ENCODE peak calls at places on chromosomes 3 and 15, in six cellular contexts. One of them, this sample, is unnamed.

GRCh38 chr15:101014921-101015841 is 96.0 kb downstream of the LRRK1 start:
- DNase-seq in astrocyte: peak
- DNase-seq in upper lobe of left lung: no peak
- DNase-seq in astrocyte of the cerebellum: peak
- DNase-seq in Caco-2: peak
- DNase-seq in astrocyte of the spinal cord: peak
- DNase-seq in this sample: peak

GRCh38 chr3:127286571-127287140 is 1.2 kb downstream of the PRR20G start:
- DNase-seq in upper lobe of left lung: no peak
- DNase-seq in Caco-2: no peak
- DNase-seq in astrocyte of the cerebellum: no peak
- DNase-seq in astrocyte of the spinal cord: no peak
- DNase-seq in astrocyte: no peak
- DNase-seq in this sample: peak

GRCh38 chr15:45377630-45378148 is 655 bp downstream of the GATM start:
- DNase-seq in astrocyte: no peak
- DNase-seq in astrocyte of the spinal cord: no peak
- DNase-seq in astrocyte of the cerebellum: no peak
- DNase-seq in Caco-2: no peak
- DNase-seq in upper lobe of left lung: peak
- DNase-seq in this sample: peak

GRCh38 chr15:35966781-35967180 is 420.8 kb upstream of the DPH6 start:
- DNase-seq in upper lobe of left lung: no peak
- DNase-seq in astrocyte: no peak
- DNase-seq in astrocyte of the cerebellum: no peak
- DNase-seq in Caco-2: no peak
- DNase-seq in astrocyte of the spinal cord: no peak
- DNase-seq in this sample: no peak

GRCh38 chr3:197137741-197138140 is 108.1 kb upstream of the MELTF start:
- DNase-seq in astrocyte: no peak
- DNase-seq in astrocyte of the cerebellum: no peak
- DNase-seq in upper lobe of left lung: no peak
- DNase-seq in astrocyte of the spinal cord: no peak
- DNase-seq in Caco-2: no peak
- DNase-seq in this sample: no peak

GRCh38 chr3:129084501-129084900 is 23.9 kb downstream of the GP9 start:
- DNase-seq in Caco-2: no peak
- DNase-seq in astrocyte of the spinal cord: no peak
- DNase-seq in astrocyte: no peak
- DNase-seq in astrocyte of the cerebellum: no peak
- DNase-seq in upper lobe of left lung: no peak
- DNase-seq in this sample: no peak

GRCh38 chr3:183515968-183516851 is 39.3 kb downstream of the KLHL6 start:
- DNase-seq in upper lobe of left lung: no peak
- DNase-seq in astrocyte: no peak
- DNase-seq in Caco-2: no peak
- DNase-seq in astrocyte of the spinal cord: no peak
- DNase-seq in astrocyte of the cerebellum: no peak
- DNase-seq in this sample: no peak

GRCh38 chr3:98784666-98785600 is 21.8 kb downstream of the ST3GAL6 start:
- DNase-seq in Caco-2: no peak
- DNase-seq in upper lobe of left lung: no peak
- DNase-seq in astrocyte of the cerebellum: peak
- DNase-seq in astrocyte: peak
- DNase-seq in astrocyte of the spinal cord: peak
- DNase-seq in this sample: peak

GRCh38 chr3:59783468-59783988 is 733.7 kb upstream of the CFAP20DC start:
- DNase-seq in astrocyte of the cerebellum: no peak
- DNase-seq in Caco-2: no peak
- DNase-seq in astrocyte: no peak
- DNase-seq in upper lobe of left lung: no peak
- DNase-seq in astrocyte of the spinal cord: no peak
- DNase-seq in this sample: no peak

GRCh38 chr3:27721717-27722564 is at the start of gene EOMES:
- DNase-seq in Caco-2: peak
- DNase-seq in upper lobe of left lung: peak
- DNase-seq in astrocyte: peak
- DNase-seq in astrocyte of the spinal cord: peak
- DNase-seq in astrocyte of the cerebellum: no peak
- DNase-seq in this sample: peak
- TF ChIP-seq CTCF in Caco-2: peak
- TF ChIP-seq CTCF in upper lobe of left lung: no peak
- TF ChIP-seq CTCF in astrocyte: no peak
- TF ChIP-seq CTCF in astrocyte of the spinal cord: peak
- TF ChIP-seq CTCF in astrocyte of the cerebellum: peak
- TF ChIP-seq CTCF in this sample: peak

DNA sequence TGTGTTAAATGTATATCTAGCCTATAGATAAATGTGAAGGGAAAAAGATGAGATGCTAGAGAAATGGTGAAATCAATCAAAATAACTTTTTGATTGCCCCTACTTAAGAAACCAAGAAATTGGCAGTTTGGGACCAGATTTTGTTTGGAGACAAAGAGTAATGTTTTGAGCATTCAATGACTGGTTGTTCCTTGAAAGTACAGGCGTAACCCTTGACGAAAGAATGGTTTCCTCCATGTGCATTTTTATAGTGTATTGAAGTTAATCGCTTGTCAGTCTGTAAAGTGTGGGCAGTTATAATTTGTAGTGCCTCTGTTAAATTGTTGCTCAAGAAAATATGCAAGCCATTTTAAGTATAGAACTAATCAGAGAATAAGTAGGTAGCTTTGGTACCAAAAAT is 1.2 kb downstream of the KIF23 start:
- DNase-seq in astrocyte of the cerebellum: no peak
- DNase-seq in upper lobe of left lung: no peak
- DNase-seq in Caco-2: no peak
- DNase-seq in astrocyte: peak
- DNase-seq in astrocyte of the spinal cord: no peak
- DNase-seq in this sample: no peak
- H3K4me3 ChIP-seq in astrocyte of the cerebellum: peak
- H3K4me3 ChIP-seq in upper lobe of left lung: no peak
- H3K4me3 ChIP-seq in Caco-2: peak
- H3K4me3 ChIP-seq in astrocyte: peak
- H3K4me3 ChIP-seq in astrocyte of the spinal cord: peak
- H3K4me3 ChIP-seq in this sample: peak

GRCh38 chr3:151296226-151296625 is 17.9 kb upstream of the P2RY14 start:
- DNase-seq in astrocyte of the spinal cord: no peak
- DNase-seq in astrocyte: no peak
- DNase-seq in Caco-2: no peak
- DNase-seq in upper lobe of left lung: peak
- DNase-seq in astrocyte of the cerebellum: no peak
- DNase-seq in this sample: no peak

GRCh38 chr3:151293127-151293526 is 14.8 kb upstream of the P2RY14 start:
- DNase-seq in astrocyte: no peak
- DNase-seq in upper lobe of left lung: no peak
- DNase-seq in astrocyte of the spinal cord: no peak
- DNase-seq in Caco-2: peak
- DNase-seq in astrocyte of the cerebellum: no peak
- DNase-seq in this sample: no peak

GRCh38 chr3:151285940-151286339 is 7.6 kb upstream of the P2RY14 start:
- DNase-seq in astrocyte of the spinal cord: no peak
- DNase-seq in Caco-2: no peak
- DNase-seq in astrocyte of the cerebellum: no peak
- DNase-seq in upper lobe of left lung: no peak
- DNase-seq in astrocyte: no peak
- DNase-seq in this sample: no peak

GRCh38 chr3:151290673-151291072 is 12.3 kb upstream of the P2RY14 start:
- DNase-seq in Caco-2: no peak
- DNase-seq in astrocyte of the spinal cord: peak
- DNase-seq in astrocyte: no peak
- DNase-seq in upper lobe of left lung: no peak
- DNase-seq in astrocyte of the cerebellum: peak
- DNase-seq in this sample: peak
- TF ChIP-seq CTCF in Caco-2: peak
- TF ChIP-seq CTCF in astrocyte of the spinal cord: peak
- TF ChIP-seq CTCF in astrocyte: peak
- TF ChIP-seq CTCF in upper lobe of left lung: peak
- TF ChIP-seq CTCF in astrocyte of the cerebellum: peak
- TF ChIP-seq CTCF in this sample: peak

DNA sequence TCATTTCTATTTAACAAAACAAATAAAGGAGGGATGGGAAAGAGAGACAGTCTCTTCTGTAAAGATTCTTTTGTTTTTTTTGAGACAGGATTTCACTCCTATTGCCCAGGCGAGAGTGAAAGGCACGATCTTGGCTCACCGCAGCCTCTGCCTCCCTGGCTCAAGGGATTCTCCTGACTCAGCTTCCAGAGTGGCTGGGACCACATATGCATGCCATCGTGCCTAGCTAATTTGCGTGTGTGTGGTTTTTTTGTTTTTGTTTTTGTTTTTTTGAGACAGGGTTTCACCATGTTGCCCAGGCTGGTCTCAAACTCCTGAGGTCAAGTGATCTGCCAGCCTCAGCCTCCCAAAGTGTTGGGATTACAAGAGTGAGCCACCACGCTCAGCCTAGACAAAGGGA is 23.3 kb downstream of the STAG1 start:
- DNase-seq in upper lobe of left lung: no peak
- DNase-seq in astrocyte of the spinal cord: peak
- DNase-seq in astrocyte of the cerebellum: peak
- DNase-seq in astrocyte: peak
- DNase-seq in Caco-2: no peak
- DNase-seq in this sample: peak
- H3K4me3 ChIP-seq in upper lobe of left lung: no peak
- H3K4me3 ChIP-seq in astrocyte of the spinal cord: no peak
- H3K4me3 ChIP-seq in astrocyte of the cerebellum: peak
- H3K4me3 ChIP-seq in astrocyte: peak
- H3K4me3 ChIP-seq in Caco-2: no peak
- H3K4me3 ChIP-seq in this sample: peak

GRCh38 chr3:65284971-65285370 is 597.2 kb upstream of the ADAMTS9 start:
- DNase-seq in Caco-2: no peak
- DNase-seq in astrocyte of the spinal cord: no peak
- DNase-seq in astrocyte: no peak
- DNase-seq in astrocyte of the cerebellum: no peak
- DNase-seq in upper lobe of left lung: no peak
- DNase-seq in this sample: peak
- TF ChIP-seq CTCF in Caco-2: no peak
- TF ChIP-seq CTCF in astrocyte of the spinal cord: no peak
- TF ChIP-seq CTCF in astrocyte: no peak
- TF ChIP-seq CTCF in astrocyte of the cerebellum: no peak
- TF ChIP-seq CTCF in upper lobe of left lung: no peak
- TF ChIP-seq CTCF in this sample: no peak

GRCh38 chr3:24678441-24678865 is 183.8 kb upstream of the THRB start:
- DNase-seq in upper lobe of left lung: no peak
- DNase-seq in Caco-2: no peak
- DNase-seq in astrocyte of the cerebellum: peak
- DNase-seq in astrocyte: peak
- DNase-seq in astrocyte of the spinal cord: peak
- DNase-seq in this sample: peak
- H3K4me3 ChIP-seq in upper lobe of left lung: no peak
- H3K4me3 ChIP-seq in Caco-2: no peak
- H3K4me3 ChIP-seq in astrocyte of the cerebellum: peak
- H3K4me3 ChIP-seq in astrocyte: peak
- H3K4me3 ChIP-seq in astrocyte of the spinal cord: peak
- H3K4me3 ChIP-seq in this sample: peak

GRCh38 chr3:178445139-178445538 is 91.1 kb upstream of the KCNMB2 start:
- DNase-seq in Caco-2: no peak
- DNase-seq in upper lobe of left lung: no peak
- DNase-seq in astrocyte of the cerebellum: no peak
- DNase-seq in astrocyte of the spinal cord: no peak
- DNase-seq in astrocyte: no peak
- DNase-seq in this sample: no peak

GRCh38 chr3:178446054-178446453 is 90.2 kb upstream of the KCNMB2 start:
- DNase-seq in astrocyte of the cerebellum: no peak
- DNase-seq in astrocyte: no peak
- DNase-seq in Caco-2: no peak
- DNase-seq in upper lobe of left lung: no peak
- DNase-seq in astrocyte of the spinal cord: no peak
- DNase-seq in this sample: no peak

GRCh38 chr3:178439504-178439903 is 96.7 kb upstream of the KCNMB2 start:
- DNase-seq in astrocyte of the cerebellum: peak
- DNase-seq in Caco-2: no peak
- DNase-seq in upper lobe of left lung: no peak
- DNase-seq in astrocyte: peak
- DNase-seq in astrocyte of the spinal cord: peak
- DNase-seq in this sample: peak

GRCh38 chr3:178444416-178444815 is 91.8 kb upstream of the KCNMB2 start:
- DNase-seq in Caco-2: no peak
- DNase-seq in astrocyte of the spinal cord: no peak
- DNase-seq in astrocyte: no peak
- DNase-seq in upper lobe of left lung: no peak
- DNase-seq in astrocyte of the cerebellum: no peak
- DNase-seq in this sample: no peak

GRCh38 chr3:178443634-178444033 is 92.6 kb upstream of the KCNMB2 start:
- DNase-seq in astrocyte of the spinal cord: peak
- DNase-seq in astrocyte: no peak
- DNase-seq in Caco-2: no peak
- DNase-seq in upper lobe of left lung: no peak
- DNase-seq in astrocyte of the cerebellum: peak
- DNase-seq in this sample: peak
- TF ChIP-seq CTCF in astrocyte of the spinal cord: no peak
- TF ChIP-seq CTCF in astrocyte: peak
- TF ChIP-seq CTCF in Caco-2: no peak
- TF ChIP-seq CTCF in upper lobe of left lung: no peak
- TF ChIP-seq CTCF in astrocyte of the cerebellum: no peak
- TF ChIP-seq CTCF in this sample: peak

GRCh38 chr3:167066977-167067843 is 312.9 kb downstream of the ZBBX start:
- DNase-seq in Caco-2: no peak
- DNase-seq in astrocyte of the cerebellum: no peak
- DNase-seq in astrocyte of the spinal cord: no peak
- DNase-seq in upper lobe of left lung: no peak
- DNase-seq in astrocyte: no peak
- DNase-seq in this sample: no peak
- H3K4me3 ChIP-seq in Caco-2: no peak
- H3K4me3 ChIP-seq in astrocyte of the cerebellum: no peak
- H3K4me3 ChIP-seq in astrocyte of the spinal cord: no peak
- H3K4me3 ChIP-seq in upper lobe of left lung: no peak
- H3K4me3 ChIP-seq in astrocyte: no peak
- H3K4me3 ChIP-seq in this sample: no peak

GRCh38 chr3:39378092-39378491 is 5.1 kb upstream of the SLC25A38 start:
- DNase-seq in Caco-2: peak
- DNase-seq in astrocyte: no peak
- DNase-seq in upper lobe of left lung: no peak
- DNase-seq in astrocyte of the spinal cord: peak
- DNase-seq in astrocyte of the cerebellum: no peak
- DNase-seq in this sample: peak
- TF ChIP-seq CTCF in Caco-2: peak
- TF ChIP-seq CTCF in astrocyte: peak
- TF ChIP-seq CTCF in upper lobe of left lung: no peak
- TF ChIP-seq CTCF in astrocyte of the spinal cord: peak
- TF ChIP-seq CTCF in astrocyte of the cerebellum: peak
- TF ChIP-seq CTCF in this sample: peak